ENCODE peak calls at places on chromosomes 1 and 21, in eight cellular contexts. Q, Y, W, G, M, I, C and H are unnamed samples.

GRCh38 chr1:119279441-119280415 is 88.9 kb upstream of the HAO2 start:
- DNase-seq in Q (peak; percentile 94), Y (no peak), W (no peak), G (no peak), M (no peak), I (no peak), C (no peak), H (no peak)

GRCh38 chr21:45570071-45570470 is 27.8 kb upstream of the SLC19A1 start:
- DNase-seq in Q (no peak), Y (no peak), W (no peak), G (no peak), M (no peak), I (no peak), C (no peak), H (no peak)

GRCh38 chr21:21324297-21324696 is 326.1 kb downstream of the NCAM2 start:
- DNase-seq in Q (no peak), Y (no peak), W (no peak), G (no peak), M (no peak), I (no peak), C (no peak), H (no peak)

GRCh38 chr1:170929835-170930554 is 5.3 kb upstream of the MROH9 start:
- DNase-seq in Q (peak; percentile 60), Y (peak; percentile 67), W (peak; percentile 33), G (peak; percentile 25), M (no peak), I (peak; percentile 51), C (peak; percentile 82), H (no peak)

GRCh38 chr1:33274446-33274845 is 18.2 kb downstream of the ZNF362 start:
- DNase-seq in Q (no peak), Y (no peak), W (no peak), G (no peak), M (peak; percentile 14), I (no peak), C (no peak), H (no peak)

GRCh38 chr1:42003433-42003832 is 84.7 kb upstream of the HIVEP3 start:
- DNase-seq in Q (no peak), Y (no peak), W (no peak), G (no peak), M (no peak), I (no peak), C (no peak), H (peak; percentile 19)

GRCh38 chr1:160657477-160657820 is 10.6 kb upstream of the SLAMF1 start:
- DNase-seq in Q (no peak), Y (no peak), W (no peak), G (no peak), M (no peak), I (no peak), C (no peak), H (no peak)

GRCh38 chr1:35243681-35244080 is 24.8 kb upstream of the ZMYM4 start:
- DNase-seq in Q (no peak), Y (no peak), W (no peak), G (peak; percentile 43), M (no peak), I (peak; percentile 6), C (no peak), H (no peak)

GRCh38 chr1:230424440-230425251 is 1.5 kb downstream of the PGBD5 start:
- DNase-seq in Q (no peak), Y (no peak), W (no peak), G (peak; percentile 50), M (peak; percentile 64), I (no peak), C (no peak), H (no peak)

GRCh38 chr1:240234477-240235225 is 143.0 kb downstream of the FMN2 start:
- DNase-seq in Q (peak; percentile 83), Y (no peak), W (no peak), G (no peak), M (no peak), I (no peak), C (no peak), H (no peak)

GRCh38 chr1:121483961-121484424 is 299.2 kb downstream of the SRGAP2C start:
- DNase-seq in Q (peak; percentile 80), Y (no peak), W (peak; percentile 59), G (no peak), M (no peak), I (no peak), C (no peak), H (no peak)

GRCh38 chr1:238647877-238648276 is 738.5 kb upstream of the CHRM3 start:
- DNase-seq in Q (peak; percentile 100), Y (no peak), W (peak; percentile 94), G (no peak), M (no peak), I (no peak), C (no peak), H (no peak)

DNA sequence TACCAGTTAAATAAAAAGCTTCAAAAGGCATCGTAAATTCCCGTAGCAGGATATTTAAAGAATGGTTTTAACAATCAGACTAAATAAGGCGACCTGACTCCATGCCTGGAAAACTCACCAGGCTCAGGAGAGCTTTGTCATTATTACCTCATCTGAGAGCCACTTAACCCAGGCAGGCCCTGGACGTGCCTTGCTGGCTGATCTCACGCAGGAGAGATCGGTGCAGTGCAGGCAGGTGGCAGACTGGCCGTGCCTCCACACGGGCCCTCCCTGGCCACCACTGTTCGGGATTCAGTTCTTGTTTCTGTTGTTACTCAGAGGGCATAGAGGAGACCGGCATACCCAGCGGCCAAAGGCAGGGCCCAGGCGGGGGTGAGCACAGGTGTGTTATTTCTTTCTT is 6.4 kb downstream of the MT1HL1 start:
- DNase-seq in Q (no peak), Y (no peak), W (no peak), G (no peak), M (no peak), I (no peak), C (no peak), H (no peak)
- TF ChIP-seq CTCF in Q (no peak), Y (no peak), W (no peak), G (no peak), M (no peak), I (no peak), C (no peak), H (no peak)

GRCh38 chr1:222921951-222922350 is 107.1 kb downstream of the DISP1 start:
- DNase-seq in Q (no peak), Y (no peak), W (no peak), G (no peak), M (no peak), I (no peak), C (no peak), H (no peak)

GRCh38 chr1:222920169-222920568 is 105.3 kb downstream of the DISP1 start:
- DNase-seq in Q (peak; percentile 51), Y (no peak), W (no peak), G (no peak), M (no peak), I (no peak), C (no peak), H (no peak)

GRCh38 chr1:222916067-222916466 is 101.2 kb downstream of the DISP1 start:
- DNase-seq in Q (no peak), Y (no peak), W (no peak), G (no peak), M (no peak), I (no peak), C (no peak), H (no peak)

GRCh38 chr1:222919478-222919865 is 104.6 kb downstream of the DISP1 start:
- DNase-seq in Q (peak; percentile 71), Y (no peak), W (peak; percentile 48), G (no peak), M (no peak), I (no peak), C (no peak), H (no peak)

DNA sequence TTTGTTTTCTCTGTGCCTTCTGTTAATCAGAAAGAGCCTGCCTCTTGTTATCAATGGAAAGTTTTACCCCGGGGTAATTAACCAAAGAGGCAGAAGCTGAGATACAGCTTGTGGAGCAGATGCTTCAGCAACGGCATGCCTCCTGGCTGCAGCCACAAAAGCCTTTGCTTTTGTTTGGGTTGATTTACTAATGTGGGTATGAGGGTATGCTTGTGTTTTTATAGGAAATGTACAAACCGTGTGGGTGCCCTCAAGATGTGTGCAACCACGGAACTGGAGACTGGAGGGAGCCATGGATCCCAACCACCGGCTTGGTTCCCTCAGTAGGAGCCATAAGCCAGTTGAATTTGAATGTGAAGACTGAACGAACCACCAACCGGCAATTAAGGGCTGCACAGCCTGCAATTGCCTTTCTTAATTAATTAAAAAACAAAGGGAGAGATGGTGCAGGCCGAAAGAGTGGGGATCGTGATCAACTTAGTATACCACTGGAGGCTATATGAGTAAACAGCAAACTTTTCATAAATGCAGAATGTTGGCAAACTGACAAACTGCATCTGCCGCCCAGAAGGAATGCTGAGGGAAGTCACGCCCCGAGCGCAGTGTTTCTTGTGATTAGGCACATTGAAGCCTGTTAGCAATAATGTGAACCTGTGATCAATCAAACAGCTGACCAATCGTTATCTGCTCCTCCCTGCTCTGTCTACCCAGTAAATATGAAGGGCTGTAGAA is 104.1 kb downstream of the DISP1 start:
- DNase-seq in Q (peak; percentile 26), Y (no peak), W (no peak), G (no peak), M (no peak), I (no peak), C (no peak), H (no peak)
- H3K27ac ChIP-seq in Q (peak overlapping the region; percentile 59), Y (no peak overlapping the region), W (no peak overlapping the region), G (no peak overlapping the region), M (no peak overlapping the region), I (no peak overlapping the region), C (no peak overlapping the region), H (no peak overlapping the region)

DNA sequence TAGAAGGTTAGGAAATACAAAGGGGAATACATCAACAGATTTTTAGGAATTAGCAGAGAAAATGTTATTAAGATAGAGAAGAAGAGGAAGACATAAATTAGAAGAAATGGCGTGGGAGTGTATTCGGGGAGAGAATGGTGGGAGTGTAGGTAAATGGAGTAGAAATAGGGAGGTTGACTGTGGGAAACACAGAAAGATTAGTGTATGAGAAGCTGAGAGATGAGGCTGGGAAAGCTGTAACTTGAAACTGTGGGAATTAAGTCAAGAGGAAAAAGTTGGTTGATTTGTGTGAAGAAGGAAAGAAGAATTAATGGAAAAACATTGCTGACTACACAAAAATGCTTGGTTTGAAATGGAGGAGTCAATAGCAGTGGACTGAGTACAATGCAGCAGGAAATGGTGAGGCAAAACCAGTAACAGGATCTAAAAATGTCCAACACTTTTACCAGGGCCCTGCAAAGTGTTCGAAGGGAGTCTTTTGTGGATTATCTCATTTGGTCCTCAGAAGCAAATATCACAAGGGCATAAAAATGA is 448.3 kb downstream of the PTPRC start:
- DNase-seq in Q (no peak), Y (peak; percentile 13), W (no peak), G (no peak), M (no peak), I (no peak), C (no peak), H (no peak)
- TF ChIP-seq CTCF in Q (no peak), Y (no peak), W (no peak), G (no peak), M (no peak), I (no peak), C (no peak), H (no peak)

DNA sequence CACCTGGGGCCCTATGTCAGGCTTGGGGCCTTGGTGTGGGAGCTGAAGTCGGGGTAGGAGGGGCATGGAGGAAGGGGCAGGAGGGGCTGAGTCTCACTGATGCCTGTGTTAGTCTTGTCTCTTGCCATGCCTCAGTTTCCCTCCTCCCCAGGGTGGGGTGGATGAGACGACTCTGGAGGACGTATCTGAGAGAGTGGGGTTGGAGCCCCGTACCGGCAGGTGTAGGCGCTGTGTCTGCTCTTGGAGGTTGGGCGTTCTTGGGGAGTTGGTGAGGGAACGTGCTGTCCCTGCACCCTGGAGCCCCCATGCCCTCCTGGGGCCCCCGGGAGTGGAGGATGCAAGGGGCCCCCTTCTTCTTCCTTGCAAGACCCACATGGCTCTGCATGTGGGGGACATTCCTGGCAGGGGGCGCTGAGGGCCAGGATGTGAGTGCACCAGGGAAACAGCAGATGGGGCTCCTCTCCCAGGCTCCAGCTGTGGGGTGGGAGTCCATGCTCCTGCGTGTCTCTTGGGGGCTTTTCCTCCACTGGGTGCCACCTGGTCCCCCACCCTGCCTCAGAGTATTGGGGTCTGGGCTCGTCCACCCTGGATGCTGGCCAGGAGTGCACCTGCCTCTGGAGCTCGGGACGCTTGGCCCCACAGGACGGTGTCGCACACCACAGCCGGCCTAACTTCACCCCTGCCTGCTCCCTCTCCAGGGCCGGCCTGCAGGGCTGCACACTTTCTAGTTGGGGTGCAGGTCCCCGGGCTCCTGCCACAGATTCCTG is 1.4 kb upstream of the TNFRSF14 start:
- DNase-seq in Q (no peak), Y (peak; percentile 70), W (no peak), G (no peak), M (no peak), I (peak; percentile 32), C (no peak), H (no peak)
- H3K27ac ChIP-seq in Q (no peak overlapping the region), Y (no peak overlapping the region), W (no peak overlapping the region), G (peak overlapping the region; percentile 83), M (peak overlapping the region; percentile 85), I (peak overlapping the region; percentile 94), C (no peak overlapping the region), H (peak overlapping the region; percentile 71)